ENCODE peak calls at places on chromosomes 5 and 9, in ten cellular contexts. One of them, this sample, is unnamed.

GRCh38 chr5:121182788-121183490 is 668.7 kb upstream of the FTMT start:
- DNase-seq in stimulated activated CD4-positive, alpha-beta T cell treated with anti-CD3 and anti-CD28 coated beads, Interleukin-4, amount 100 ng/mL, for 1 hour: no peak
- DNase-seq in AG08396: no peak
- DNase-seq in neuronal stem cell: no peak
- DNase-seq in AG08395: no peak
- DNase-seq in fibroblast of villous mesenchyme: no peak
- DNase-seq in fibroblast of pulmonary artery: peak; percentile 7
- DNase-seq in RWPE1: peak; percentile 12
- DNase-seq in neural crest cell: no peak
- DNase-seq in PC-3: peak; percentile 2
- DNase-seq in this sample: peak; percentile 53

GRCh38 chr9:114433720-114434255 is 46.0 kb upstream of the AKNA start:
- DNase-seq in neural crest cell: no peak
- DNase-seq in stimulated activated CD4-positive, alpha-beta T cell treated with anti-CD3 and anti-CD28 coated beads, Interleukin-4, amount 100 ng/mL, for 1 hour: no peak
- DNase-seq in AG08396: no peak
- DNase-seq in fibroblast of pulmonary artery: no peak
- DNase-seq in PC-3: no peak
- DNase-seq in RWPE1: no peak
- DNase-seq in neuronal stem cell: no peak
- DNase-seq in fibroblast of villous mesenchyme: no peak
- DNase-seq in AG08395: no peak
- DNase-seq in this sample: no peak

GRCh38 chr9:132726561-132727150 is 56.4 kb downstream of the GTF3C4 start:
- DNase-seq in AG08396: no peak
- DNase-seq in PC-3: no peak
- DNase-seq in fibroblast of villous mesenchyme: no peak
- DNase-seq in RWPE1: no peak
- DNase-seq in stimulated activated CD4-positive, alpha-beta T cell treated with anti-CD3 and anti-CD28 coated beads, Interleukin-4, amount 100 ng/mL, for 1 hour: no peak
- DNase-seq in AG08395: no peak
- DNase-seq in fibroblast of pulmonary artery: no peak
- DNase-seq in neural crest cell: no peak
- DNase-seq in neuronal stem cell: no peak
- DNase-seq in this sample: no peak

GRCh38 chr5:89374144-89374784 is 491.3 kb upstream of the MEF2C start:
- DNase-seq in fibroblast of pulmonary artery: no peak
- DNase-seq in fibroblast of villous mesenchyme: no peak
- DNase-seq in AG08396: no peak
- DNase-seq in RWPE1: no peak
- DNase-seq in neural crest cell: no peak
- DNase-seq in AG08395: no peak
- DNase-seq in neuronal stem cell: no peak
- DNase-seq in PC-3: no peak
- DNase-seq in stimulated activated CD4-positive, alpha-beta T cell treated with anti-CD3 and anti-CD28 coated beads, Interleukin-4, amount 100 ng/mL, for 1 hour: no peak
- DNase-seq in this sample: no peak

GRCh38 chr5:7628820-7629219 is 222.1 kb downstream of the CFAP90 start:
- DNase-seq in fibroblast of villous mesenchyme: no peak
- DNase-seq in neural crest cell: no peak
- DNase-seq in PC-3: no peak
- DNase-seq in neuronal stem cell: no peak
- DNase-seq in AG08396: no peak
- DNase-seq in AG08395: no peak
- DNase-seq in RWPE1: no peak
- DNase-seq in fibroblast of pulmonary artery: no peak
- DNase-seq in stimulated activated CD4-positive, alpha-beta T cell treated with anti-CD3 and anti-CD28 coated beads, Interleukin-4, amount 100 ng/mL, for 1 hour: no peak
- DNase-seq in this sample: no peak

GRCh38 chr5:426392-426976 is 16.5 kb upstream of the EXOC3 start:
- DNase-seq in neural crest cell: no peak
- DNase-seq in fibroblast of villous mesenchyme: no peak
- DNase-seq in AG08395: no peak
- DNase-seq in RWPE1: no peak
- DNase-seq in fibroblast of pulmonary artery: no peak
- DNase-seq in AG08396: no peak
- DNase-seq in PC-3: no peak
- DNase-seq in stimulated activated CD4-positive, alpha-beta T cell treated with anti-CD3 and anti-CD28 coated beads, Interleukin-4, amount 100 ng/mL, for 1 hour: no peak
- DNase-seq in neuronal stem cell: no peak
- DNase-seq in this sample: no peak

GRCh38 chr5:38265546-38266179 is 7.3 kb downstream of the EGFLAM start:
- DNase-seq in fibroblast of pulmonary artery: peak; percentile 65
- DNase-seq in PC-3: peak; percentile 86
- DNase-seq in neuronal stem cell: peak; percentile 73
- DNase-seq in stimulated activated CD4-positive, alpha-beta T cell treated with anti-CD3 and anti-CD28 coated beads, Interleukin-4, amount 100 ng/mL, for 1 hour: peak; percentile 21
- DNase-seq in fibroblast of villous mesenchyme: peak; percentile 66
- DNase-seq in RWPE1: peak; percentile 53
- DNase-seq in AG08396: peak; percentile 72
- DNase-seq in AG08395: peak; percentile 67
- DNase-seq in neural crest cell: peak; percentile 91
- DNase-seq in this sample: no peak

GRCh38 chr9:97425992-97426336 is 14.1 kb downstream of the TDRD7 start:
- DNase-seq in stimulated activated CD4-positive, alpha-beta T cell treated with anti-CD3 and anti-CD28 coated beads, Interleukin-4, amount 100 ng/mL, for 1 hour: no peak
- DNase-seq in AG08396: no peak
- DNase-seq in RWPE1: no peak
- DNase-seq in fibroblast of villous mesenchyme: no peak
- DNase-seq in fibroblast of pulmonary artery: no peak
- DNase-seq in neuronal stem cell: no peak
- DNase-seq in AG08395: no peak
- DNase-seq in PC-3: peak; percentile 28
- DNase-seq in neural crest cell: no peak
- DNase-seq in this sample: no peak

GRCh38 chr9:2414465-2414864 is 207.1 kb upstream of the VLDLR start:
- DNase-seq in AG08396: no peak
- DNase-seq in fibroblast of pulmonary artery: peak; percentile 26
- DNase-seq in neuronal stem cell: no peak
- DNase-seq in fibroblast of villous mesenchyme: no peak
- DNase-seq in PC-3: peak; percentile 35
- DNase-seq in neural crest cell: no peak
- DNase-seq in stimulated activated CD4-positive, alpha-beta T cell treated with anti-CD3 and anti-CD28 coated beads, Interleukin-4, amount 100 ng/mL, for 1 hour: no peak
- DNase-seq in AG08395: no peak
- DNase-seq in RWPE1: no peak
- DNase-seq in this sample: no peak

GRCh38 chr5:1831677-1832313 is 30.6 kb downstream of the NDUFS6 start:
- DNase-seq in AG08395: no peak
- DNase-seq in fibroblast of villous mesenchyme: no peak
- DNase-seq in neural crest cell: no peak
- DNase-seq in neuronal stem cell: no peak
- DNase-seq in stimulated activated CD4-positive, alpha-beta T cell treated with anti-CD3 and anti-CD28 coated beads, Interleukin-4, amount 100 ng/mL, for 1 hour: no peak
- DNase-seq in PC-3: no peak
- DNase-seq in fibroblast of pulmonary artery: no peak
- DNase-seq in AG08396: no peak
- DNase-seq in RWPE1: no peak
- DNase-seq in this sample: no peak

GRCh38 chr5:41527201-41527779 is 16.9 kb upstream of the PLCXD3 start:
- DNase-seq in fibroblast of pulmonary artery: peak; percentile 100
- DNase-seq in AG08396: peak; percentile 70
- DNase-seq in stimulated activated CD4-positive, alpha-beta T cell treated with anti-CD3 and anti-CD28 coated beads, Interleukin-4, amount 100 ng/mL, for 1 hour: no peak
- DNase-seq in neural crest cell: no peak
- DNase-seq in RWPE1: peak; percentile 35
- DNase-seq in neuronal stem cell: no peak
- DNase-seq in fibroblast of villous mesenchyme: peak; percentile 64
- DNase-seq in AG08395: peak; percentile 2
- DNase-seq in PC-3: peak; percentile 99
- DNase-seq in this sample: no peak

GRCh38 chr9:115267788-115268187 is 149.8 kb upstream of the TNC start:
- DNase-seq in RWPE1: no peak
- DNase-seq in AG08396: no peak
- DNase-seq in neural crest cell: no peak
- DNase-seq in fibroblast of pulmonary artery: peak; percentile 50
- DNase-seq in AG08395: no peak
- DNase-seq in fibroblast of villous mesenchyme: peak; percentile 39
- DNase-seq in neuronal stem cell: no peak
- DNase-seq in stimulated activated CD4-positive, alpha-beta T cell treated with anti-CD3 and anti-CD28 coated beads, Interleukin-4, amount 100 ng/mL, for 1 hour: no peak
- DNase-seq in PC-3: peak; percentile 11
- DNase-seq in this sample: no peak

GRCh38 chr9:27019589-27019988 is 14.1 kb upstream of the LRRC19 start:
- DNase-seq in stimulated activated CD4-positive, alpha-beta T cell treated with anti-CD3 and anti-CD28 coated beads, Interleukin-4, amount 100 ng/mL, for 1 hour: no peak
- DNase-seq in fibroblast of villous mesenchyme: peak; percentile 74
- DNase-seq in neural crest cell: no peak
- DNase-seq in RWPE1: no peak
- DNase-seq in AG08396: no peak
- DNase-seq in AG08395: no peak
- DNase-seq in fibroblast of pulmonary artery: peak; percentile 32
- DNase-seq in neuronal stem cell: no peak
- DNase-seq in PC-3: peak; percentile 38
- DNase-seq in this sample: no peak

GRCh38 chr5:174895360-174895759 is 171.0 kb downstream of the MSX2 start:
- DNase-seq in neuronal stem cell: no peak
- DNase-seq in neural crest cell: no peak
- DNase-seq in AG08396: no peak
- DNase-seq in fibroblast of pulmonary artery: no peak
- DNase-seq in RWPE1: no peak
- DNase-seq in AG08395: no peak
- DNase-seq in PC-3: peak; percentile 15
- DNase-seq in stimulated activated CD4-positive, alpha-beta T cell treated with anti-CD3 and anti-CD28 coated beads, Interleukin-4, amount 100 ng/mL, for 1 hour: no peak
- DNase-seq in fibroblast of villous mesenchyme: no peak
- DNase-seq in this sample: no peak

GRCh38 chr5:73395274-73395673 is 53.3 kb downstream of the FOXD1 start:
- DNase-seq in PC-3: no peak
- DNase-seq in fibroblast of pulmonary artery: no peak
- DNase-seq in RWPE1: no peak
- DNase-seq in AG08396: no peak
- DNase-seq in AG08395: peak; percentile 40
- DNase-seq in neural crest cell: no peak
- DNase-seq in neuronal stem cell: no peak
- DNase-seq in stimulated activated CD4-positive, alpha-beta T cell treated with anti-CD3 and anti-CD28 coated beads, Interleukin-4, amount 100 ng/mL, for 1 hour: no peak
- DNase-seq in fibroblast of villous mesenchyme: no peak
- DNase-seq in this sample: no peak

GRCh38 chr9:113361304-113362018 is 12.1 kb downstream of the BSPRY start:
- DNase-seq in neuronal stem cell: no peak
- DNase-seq in fibroblast of pulmonary artery: peak; percentile 50
- DNase-seq in neural crest cell: no peak
- DNase-seq in PC-3: peak; percentile 37
- DNase-seq in fibroblast of villous mesenchyme: no peak
- DNase-seq in AG08396: peak; percentile 45
- DNase-seq in stimulated activated CD4-positive, alpha-beta T cell treated with anti-CD3 and anti-CD28 coated beads, Interleukin-4, amount 100 ng/mL, for 1 hour: no peak
- DNase-seq in RWPE1: no peak
- DNase-seq in AG08395: peak; percentile 38
- DNase-seq in this sample: no peak

GRCh38 chr9:36126016-36126786 is 10.3 kb upstream of the GLIPR2 start:
- DNase-seq in AG08396: no peak
- DNase-seq in stimulated activated CD4-positive, alpha-beta T cell treated with anti-CD3 and anti-CD28 coated beads, Interleukin-4, amount 100 ng/mL, for 1 hour: no peak
- DNase-seq in neuronal stem cell: no peak
- DNase-seq in AG08395: no peak
- DNase-seq in PC-3: no peak
- DNase-seq in RWPE1: no peak
- DNase-seq in neural crest cell: no peak
- DNase-seq in fibroblast of pulmonary artery: no peak
- DNase-seq in fibroblast of villous mesenchyme: no peak
- DNase-seq in this sample: no peak

GRCh38 chr5:45038366-45038987 is 229.7 kb downstream of the MRPS30 start:
- DNase-seq in RWPE1: peak; percentile 34
- DNase-seq in AG08396: peak; percentile 6
- DNase-seq in PC-3: peak; percentile 71
- DNase-seq in fibroblast of pulmonary artery: peak; percentile 33
- DNase-seq in neuronal stem cell: peak; percentile 45
- DNase-seq in AG08395: peak; percentile 33
- DNase-seq in fibroblast of villous mesenchyme: peak; percentile 0
- DNase-seq in neural crest cell: peak; percentile 1
- DNase-seq in stimulated activated CD4-positive, alpha-beta T cell treated with anti-CD3 and anti-CD28 coated beads, Interleukin-4, amount 100 ng/mL, for 1 hour: no peak
- DNase-seq in this sample: peak; percentile 4

GRCh38 chr5:28344803-28345433 is 1306.5 kb upstream of the CDH9 start:
- DNase-seq in neuronal stem cell: peak; percentile 49
- DNase-seq in fibroblast of villous mesenchyme: peak; percentile 10
- DNase-seq in fibroblast of pulmonary artery: peak; percentile 62
- DNase-seq in stimulated activated CD4-positive, alpha-beta T cell treated with anti-CD3 and anti-CD28 coated beads, Interleukin-4, amount 100 ng/mL, for 1 hour: no peak
- DNase-seq in RWPE1: peak; percentile 19
- DNase-seq in neural crest cell: no peak
- DNase-seq in AG08395: no peak
- DNase-seq in PC-3: peak; percentile 77
- DNase-seq in AG08396: no peak
- DNase-seq in this sample: peak; percentile 8

GRCh38 chr9:1170918-1171317 is 120.8 kb downstream of the DMRT2 start:
- DNase-seq in AG08396: no peak
- DNase-seq in neuronal stem cell: no peak
- DNase-seq in PC-3: no peak
- DNase-seq in AG08395: no peak
- DNase-seq in fibroblast of pulmonary artery: no peak
- DNase-seq in fibroblast of villous mesenchyme: no peak
- DNase-seq in RWPE1: no peak
- DNase-seq in stimulated activated CD4-positive, alpha-beta T cell treated with anti-CD3 and anti-CD28 coated beads, Interleukin-4, amount 100 ng/mL, for 1 hour: no peak
- DNase-seq in neural crest cell: no peak
- DNase-seq in this sample: no peak